ENCODE peak calls at places on chromosome 6, in four cellular contexts. F, H, B and E are unnamed samples.

GRCh38 chr6:33298773-33299236 is at the start of gene RGL2:
- DNase-seq in B (peak), F (no peak), H (peak), E (peak)

GRCh38 chr6:155604991-155605390 is 149.4 kb upstream of the NOX3 start:
- DNase-seq in B (no peak), H (no peak), F (no peak), E (no peak)

GRCh38 chr6:48689498-48689897 is 578.5 kb upstream of the PTCHD4 start:
- DNase-seq in H (no peak), B (no peak), F (no peak), E (no peak)

GRCh38 chr6:106411034-106411433 is 50.5 kb downstream of the CRYBG1 start:
- DNase-seq in B (no peak), H (no peak), F (no peak), E (no peak)

GRCh38 chr6:144785056-144785455 is 499.9 kb downstream of the UTRN start:
- DNase-seq in B (no peak), F (no peak), H (no peak), E (no peak)

GRCh38 chr6:36677753-36678487 is 594 bp upstream of the CDKN1A start:
- DNase-seq in F (no peak), H (peak), B (no peak), E (no peak)

GRCh38 chr6:143505537-143505936 is 6.0 kb downstream of the FUCA2 start:
- DNase-seq in B (no peak), H (no peak), F (no peak), E (no peak)

GRCh38 chr6:148624025-148624424 is 122.8 kb upstream of the UST start:
- DNase-seq in H (no peak), F (no peak), B (no peak), E (no peak)

GRCh38 chr6:14470697-14471096 is 353.1 kb downstream of the CD83 start:
- DNase-seq in F (no peak), H (no peak), B (no peak), E (no peak)

GRCh38 chr6:93592417-93592816 is 173.1 kb upstream of the EPHA7 start:
- DNase-seq in H (no peak), F (no peak), B (no peak), E (no peak)

GRCh38 chr6:33695451-33695855 is 16.0 kb downstream of the UQCC2 start:
- DNase-seq in H (no peak), B (no peak), F (no peak), E (no peak)

GRCh38 chr6:11865926-11866325 is 87.3 kb upstream of the ADTRP start:
- DNase-seq in B (no peak), F (no peak), H (no peak), E (no peak)